ENCODE peak calls at places on chromosomes 13 and 19, in eight cellular contexts. One of them, this sample, is unnamed.

GRCh38 chr13:23986619-23987018 is 89.3 kb upstream of the C1QTNF9B start:
- DNase-seq in type B pancreatic cell: no peak
- DNase-seq in psoas muscle: no peak
- DNase-seq in AG10803: peak; percentile 98
- DNase-seq in left lung: no peak
- DNase-seq in neural crest cell: no peak
- DNase-seq in endothelial cell: no peak
- DNase-seq in esophagus muscularis mucosa: no peak
- DNase-seq in this sample: no peak

GRCh38 chr13:49629947-49630346 is 1.6 kb downstream of the ARL11 start:
- DNase-seq in type B pancreatic cell: no peak
- DNase-seq in psoas muscle: no peak
- DNase-seq in AG10803: no peak
- DNase-seq in left lung: no peak
- DNase-seq in neural crest cell: no peak
- DNase-seq in endothelial cell: no peak
- DNase-seq in esophagus muscularis mucosa: no peak
- DNase-seq in this sample: no peak

GRCh38 chr19:31402529-31402928 is 53.3 kb upstream of the TSHZ3 start:
- DNase-seq in type B pancreatic cell: no peak
- DNase-seq in psoas muscle: no peak
- DNase-seq in AG10803: no peak
- DNase-seq in left lung: no peak
- DNase-seq in neural crest cell: no peak
- DNase-seq in endothelial cell: no peak
- DNase-seq in esophagus muscularis mucosa: no peak
- DNase-seq in this sample: no peak

GRCh38 chr19:45817725-45818301 is 2.7 kb upstream of the RSPH6A start:
- DNase-seq in type B pancreatic cell: no peak
- DNase-seq in psoas muscle: no peak
- DNase-seq in AG10803: no peak
- DNase-seq in left lung: peak; percentile 83
- DNase-seq in neural crest cell: no peak
- DNase-seq in endothelial cell: no peak
- DNase-seq in esophagus muscularis mucosa: no peak
- DNase-seq in this sample: no peak

GRCh38 chr13:71493189-71493588 is 373.8 kb downstream of the DACH1 start:
- DNase-seq in type B pancreatic cell: no peak
- DNase-seq in psoas muscle: no peak
- DNase-seq in AG10803: no peak
- DNase-seq in left lung: no peak
- DNase-seq in neural crest cell: no peak
- DNase-seq in endothelial cell: no peak
- DNase-seq in esophagus muscularis mucosa: no peak
- DNase-seq in this sample: no peak

GRCh38 chr13:112956516-112957294 is 12.3 kb upstream of the MCF2L start:
- DNase-seq in type B pancreatic cell: no peak
- DNase-seq in psoas muscle: no peak
- DNase-seq in AG10803: no peak
- DNase-seq in left lung: no peak
- DNase-seq in neural crest cell: peak; percentile 33
- DNase-seq in endothelial cell: no peak
- DNase-seq in esophagus muscularis mucosa: no peak
- DNase-seq in this sample: no peak

GRCh38 chr19:49639401-49640112 is 386 bp downstream of the RRAS start:
- DNase-seq in type B pancreatic cell: no peak
- DNase-seq in psoas muscle: no peak
- DNase-seq in AG10803: no peak
- DNase-seq in left lung: no peak
- DNase-seq in neural crest cell: no peak
- DNase-seq in endothelial cell: no peak
- DNase-seq in esophagus muscularis mucosa: no peak
- DNase-seq in this sample: no peak

GRCh38 chr19:51552996-51553725 is 17.9 kb upstream of the ZNF175 start:
- DNase-seq in type B pancreatic cell: peak; percentile 83
- DNase-seq in psoas muscle: peak; percentile 66
- DNase-seq in AG10803: peak; percentile 46
- DNase-seq in left lung: peak; percentile 83
- DNase-seq in neural crest cell: peak; percentile 89
- DNase-seq in endothelial cell: peak; percentile 92
- DNase-seq in esophagus muscularis mucosa: no peak
- DNase-seq in this sample: no peak

GRCh38 chr19:22532388-22533310 is 101.5 kb upstream of the ZNF492 start:
- DNase-seq in type B pancreatic cell: no peak
- DNase-seq in psoas muscle: peak; percentile 31
- DNase-seq in AG10803: no peak
- DNase-seq in left lung: peak; percentile 73
- DNase-seq in neural crest cell: no peak
- DNase-seq in endothelial cell: no peak
- DNase-seq in esophagus muscularis mucosa: no peak
- DNase-seq in this sample: no peak

GRCh38 chr13:36288794-36289391 is 8.7 kb downstream of the CCDC169 start:
- DNase-seq in type B pancreatic cell: no peak
- DNase-seq in psoas muscle: no peak
- DNase-seq in AG10803: no peak
- DNase-seq in left lung: no peak
- DNase-seq in neural crest cell: no peak
- DNase-seq in endothelial cell: no peak
- DNase-seq in esophagus muscularis mucosa: no peak
- DNase-seq in this sample: no peak

GRCh38 chr13:99366075-99366987 is 59.1 kb upstream of the GPR183 start:
- DNase-seq in type B pancreatic cell: no peak
- DNase-seq in psoas muscle: no peak
- DNase-seq in AG10803: no peak
- DNase-seq in left lung: no peak
- DNase-seq in neural crest cell: no peak
- DNase-seq in endothelial cell: no peak
- DNase-seq in esophagus muscularis mucosa: no peak
- DNase-seq in this sample: no peak

GRCh38 chr13:99363949-99364348 is 56.8 kb upstream of the GPR183 start:
- DNase-seq in type B pancreatic cell: no peak
- DNase-seq in psoas muscle: no peak
- DNase-seq in AG10803: no peak
- DNase-seq in left lung: no peak
- DNase-seq in neural crest cell: no peak
- DNase-seq in endothelial cell: no peak
- DNase-seq in esophagus muscularis mucosa: no peak
- DNase-seq in this sample: no peak

GRCh38 chr13:99367106-99367616 is 60.0 kb upstream of the GPR183 start:
- DNase-seq in type B pancreatic cell: no peak
- DNase-seq in psoas muscle: no peak
- DNase-seq in AG10803: no peak
- DNase-seq in left lung: no peak
- DNase-seq in neural crest cell: no peak
- DNase-seq in endothelial cell: no peak
- DNase-seq in esophagus muscularis mucosa: no peak
- DNase-seq in this sample: no peak

GRCh38 chr13:99370476-99371272 is 63.5 kb upstream of the GPR183 start:
- DNase-seq in type B pancreatic cell: no peak
- DNase-seq in psoas muscle: no peak
- DNase-seq in AG10803: no peak
- DNase-seq in left lung: no peak
- DNase-seq in neural crest cell: no peak
- DNase-seq in endothelial cell: no peak
- DNase-seq in esophagus muscularis mucosa: no peak
- DNase-seq in this sample: no peak

DNA sequence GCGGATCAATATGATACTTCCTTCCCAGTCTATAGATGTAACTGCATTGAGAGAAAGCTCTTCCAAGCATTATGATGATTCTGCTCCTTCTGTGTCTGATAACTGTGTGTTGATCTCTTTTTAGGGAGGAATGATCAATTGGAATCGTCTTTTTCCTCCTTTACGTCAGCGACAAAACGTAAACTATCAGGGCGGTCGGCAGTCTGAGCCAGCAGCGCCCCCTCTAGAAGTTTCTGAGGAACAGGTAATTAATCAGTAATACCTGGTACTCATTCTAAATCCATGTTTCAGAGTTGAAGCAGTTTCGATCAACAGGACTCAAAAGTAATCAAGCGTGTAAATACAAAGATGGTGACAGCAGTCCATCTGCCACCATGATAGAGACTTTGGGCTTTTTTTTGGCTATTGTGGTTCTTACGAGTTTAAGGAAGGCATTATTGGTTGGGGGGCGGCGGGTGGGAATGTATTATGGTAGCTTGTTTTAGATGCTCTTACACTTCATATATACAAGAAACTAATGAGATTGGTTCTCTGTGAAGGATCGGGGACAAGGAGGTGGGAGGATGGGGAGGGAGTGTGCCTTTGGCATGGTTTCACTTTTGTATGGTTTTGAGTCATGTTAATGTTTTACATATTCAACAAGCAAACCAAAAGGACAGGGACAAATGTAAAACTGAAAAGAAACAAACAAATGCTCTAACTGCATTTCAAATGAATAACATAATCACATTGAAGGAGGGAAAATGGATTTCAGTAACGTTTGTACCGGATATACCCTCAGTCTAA is 60.7 kb upstream of the GPR183 start:
- DNase-seq in type B pancreatic cell: no peak
- DNase-seq in psoas muscle: no peak
- DNase-seq in AG10803: no peak
- DNase-seq in left lung: no peak
- DNase-seq in neural crest cell: no peak
- DNase-seq in endothelial cell: no peak
- DNase-seq in esophagus muscularis mucosa: no peak
- DNase-seq in this sample: no peak
- TF ChIP-seq CTCF in type B pancreatic cell: no peak
- TF ChIP-seq CTCF in psoas muscle: no peak
- TF ChIP-seq CTCF in AG10803: no peak
- TF ChIP-seq CTCF in left lung: no peak
- TF ChIP-seq CTCF in neural crest cell: no peak
- TF ChIP-seq CTCF in endothelial cell: no peak
- TF ChIP-seq CTCF in esophagus muscularis mucosa: no peak
- TF ChIP-seq CTCF in this sample: no peak

DNA sequence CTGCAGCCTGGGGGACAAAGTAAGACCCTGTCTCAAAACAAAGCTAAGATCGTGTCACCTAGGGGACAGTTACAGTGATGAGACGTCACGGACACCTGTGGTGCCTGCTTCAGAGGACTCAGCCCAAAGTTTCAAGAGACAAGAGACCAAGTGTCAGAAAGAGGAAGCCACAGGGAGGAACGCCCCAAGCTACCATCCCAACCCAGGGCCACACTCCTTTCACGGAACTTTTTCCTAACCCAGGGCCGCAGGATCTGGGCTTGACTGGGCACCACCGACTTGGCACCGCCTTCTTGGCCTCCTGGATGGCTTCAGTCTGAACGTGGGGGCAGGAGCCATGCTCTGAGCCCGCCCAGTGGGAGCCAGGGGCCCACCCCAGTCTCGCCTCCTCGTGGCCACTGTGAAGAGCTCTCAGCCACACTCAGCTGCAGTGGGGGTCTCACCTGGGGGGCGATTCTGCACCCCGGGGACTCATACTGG is 8.5 kb downstream of the MOB3A start:
- DNase-seq in type B pancreatic cell: no peak
- DNase-seq in psoas muscle: no peak
- DNase-seq in AG10803: no peak
- DNase-seq in left lung: no peak
- DNase-seq in neural crest cell: no peak
- DNase-seq in endothelial cell: no peak
- DNase-seq in esophagus muscularis mucosa: no peak
- DNase-seq in this sample: no peak
- TF ChIP-seq CTCF in type B pancreatic cell: no peak
- TF ChIP-seq CTCF in psoas muscle: no peak
- TF ChIP-seq CTCF in AG10803: no peak
- TF ChIP-seq CTCF in left lung: no peak
- TF ChIP-seq CTCF in neural crest cell: no peak
- TF ChIP-seq CTCF in endothelial cell: no peak
- TF ChIP-seq CTCF in esophagus muscularis mucosa: no peak
- TF ChIP-seq CTCF in this sample: peak; percentile 17

DNA sequence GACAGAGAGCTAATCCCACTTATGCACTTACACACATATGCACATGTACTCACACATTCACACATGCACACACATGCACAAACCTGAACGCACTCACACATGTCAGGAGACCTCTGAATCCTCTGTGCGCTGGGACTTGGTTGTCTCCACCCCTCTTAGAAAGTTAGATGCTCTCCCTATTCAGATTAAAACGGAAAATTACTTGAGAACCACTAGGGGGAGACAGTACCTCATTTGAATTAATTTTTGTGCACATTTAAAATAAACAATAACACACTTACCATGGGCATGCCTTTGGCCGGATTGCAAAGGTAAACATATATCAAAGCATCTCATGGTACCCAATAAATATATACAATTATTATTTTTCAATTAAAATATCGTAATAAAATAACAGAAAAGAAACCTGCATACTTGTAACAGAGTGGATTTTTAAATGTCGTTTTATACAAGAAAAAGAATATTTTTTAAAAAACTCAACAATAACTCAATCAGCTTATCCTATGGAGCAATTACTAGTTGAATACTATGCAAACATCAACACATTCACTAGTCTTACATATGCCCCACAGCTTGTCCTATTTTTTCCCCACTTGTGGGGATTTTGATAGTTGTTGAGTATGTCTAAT is 9.5 kb upstream of the LILRB4 start:
- DNase-seq in type B pancreatic cell: no peak
- DNase-seq in psoas muscle: no peak
- DNase-seq in AG10803: peak; percentile 10
- DNase-seq in left lung: no peak
- DNase-seq in neural crest cell: no peak
- DNase-seq in endothelial cell: no peak
- DNase-seq in esophagus muscularis mucosa: no peak
- DNase-seq in this sample: no peak
- TF ChIP-seq CTCF in type B pancreatic cell: peak; percentile 64
- TF ChIP-seq CTCF in psoas muscle: peak; percentile 33
- TF ChIP-seq CTCF in AG10803: peak; percentile 43
- TF ChIP-seq CTCF in left lung: peak; percentile 44
- TF ChIP-seq CTCF in neural crest cell: peak; percentile 53
- TF ChIP-seq CTCF in endothelial cell: no peak
- TF ChIP-seq CTCF in esophagus muscularis mucosa: peak; percentile 29
- TF ChIP-seq CTCF in this sample: peak; percentile 77

GRCh38 chr13:26599885-26600284 is 42.4 kb downstream of the WASF3 start:
- DNase-seq in type B pancreatic cell: no peak
- DNase-seq in psoas muscle: no peak
- DNase-seq in AG10803: no peak
- DNase-seq in left lung: no peak
- DNase-seq in neural crest cell: no peak
- DNase-seq in endothelial cell: no peak
- DNase-seq in esophagus muscularis mucosa: no peak
- DNase-seq in this sample: no peak

GRCh38 chr13:26600345-26600761 is 42.9 kb downstream of the WASF3 start:
- DNase-seq in type B pancreatic cell: no peak
- DNase-seq in psoas muscle: no peak
- DNase-seq in AG10803: peak; percentile 80
- DNase-seq in left lung: no peak
- DNase-seq in neural crest cell: no peak
- DNase-seq in endothelial cell: no peak
- DNase-seq in esophagus muscularis mucosa: no peak
- DNase-seq in this sample: no peak

GRCh38 chr13:26599403-26599802 is 41.9 kb downstream of the WASF3 start:
- DNase-seq in type B pancreatic cell: no peak
- DNase-seq in psoas muscle: no peak
- DNase-seq in AG10803: no peak
- DNase-seq in left lung: no peak
- DNase-seq in neural crest cell: no peak
- DNase-seq in endothelial cell: no peak
- DNase-seq in esophagus muscularis mucosa: no peak
- DNase-seq in this sample: no peak

GRCh38 chr13:26602783-26603182 is 45.3 kb downstream of the WASF3 start:
- DNase-seq in type B pancreatic cell: no peak
- DNase-seq in psoas muscle: no peak
- DNase-seq in AG10803: no peak
- DNase-seq in left lung: no peak
- DNase-seq in neural crest cell: no peak
- DNase-seq in endothelial cell: no peak
- DNase-seq in esophagus muscularis mucosa: no peak
- DNase-seq in this sample: no peak

GRCh38 chr13:26601669-26602068 is 44.2 kb downstream of the WASF3 start:
- DNase-seq in type B pancreatic cell: no peak
- DNase-seq in psoas muscle: no peak
- DNase-seq in AG10803: peak; percentile 73
- DNase-seq in left lung: no peak
- DNase-seq in neural crest cell: no peak
- DNase-seq in endothelial cell: no peak
- DNase-seq in esophagus muscularis mucosa: no peak
- DNase-seq in this sample: no peak
- TF ChIP-seq CTCF in type B pancreatic cell: no peak
- TF ChIP-seq CTCF in psoas muscle: no peak
- TF ChIP-seq CTCF in AG10803: peak; percentile 31
- TF ChIP-seq CTCF in left lung: no peak
- TF ChIP-seq CTCF in neural crest cell: no peak
- TF ChIP-seq CTCF in endothelial cell: no peak
- TF ChIP-seq CTCF in esophagus muscularis mucosa: no peak
- TF ChIP-seq CTCF in this sample: no peak

This sample was measured in natural killer cell.